ENCODE peak calls at places on chromosomes 11 and 22, in seven cellular contexts. P, Y, X, O, Q, J and W are unnamed samples.
A peak's percentile ranks its signal among the peaks of the same experiment; 100 is the strongest.

GRCh38 chr11:61890536-61891330 is 612 bp downstream of the FADS3 start:
- DNase-seq in J (no peak), Q (peak; percentile 71), P (peak; percentile 63), X (no peak), Y (peak; percentile 93), O (peak; percentile 57), W (peak; percentile 83)

GRCh38 chr11:75652936-75653335 is 15.9 kb downstream of the MAP6 start:
- DNase-seq in P (no peak), J (no peak), Y (no peak), O (no peak), X (no peak), Q (no peak), W (no peak)

GRCh38 chr11:75100314-75100713 is 3.6 kb upstream of the OR2AT4 start:
- DNase-seq in P (peak; percentile 74), J (no peak), X (no peak), O (peak; percentile 64), Q (no peak), Y (no peak), W (no peak)

GRCh38 chr11:27205269-27205668 is 157.7 kb downstream of the CCDC34 start:
- DNase-seq in P (no peak), O (no peak), Q (no peak), Y (no peak), J (no peak), X (no peak), W (no peak)

GRCh38 chr11:94768602-94769511 is 701 bp downstream of the AMOTL1 start:
- DNase-seq in Q (peak; percentile 63), O (no peak), P (peak; percentile 31), J (peak; percentile 57), Y (peak; percentile 86), X (no peak), W (peak; percentile 79)

GRCh38 chr11:6557063-6557462 is 46.4 kb downstream of the RRP8 start:
- DNase-seq in J (no peak), X (no peak), O (no peak), Y (no peak), P (no peak), Q (no peak), W (no peak)

GRCh38 chr22:50001388-50002231 is 11.0 kb downstream of the IL17REL start:
- DNase-seq in Q (peak; percentile 64), X (no peak), O (no peak), P (no peak), Y (peak; percentile 60), J (no peak), W (no peak)

GRCh38 chr22:50049299-50050195 is 8.6 kb downstream of the TTLL8 start:
- DNase-seq in Q (no peak), X (no peak), J (no peak), O (no peak), Y (peak; percentile 66), P (no peak), W (no peak)

GRCh38 chr11:69666261-69666660 is 8.9 kb downstream of the LTO1 start:
- DNase-seq in X (no peak), Q (no peak), Y (peak; percentile 64), O (no peak), J (no peak), P (no peak), W (peak; percentile 11)

GRCh38 chr11:72606362-72607100 is 67.7 kb downstream of the PDE2A start:
- DNase-seq in P (no peak), O (no peak), Q (no peak), Y (no peak), J (no peak), X (no peak), W (no peak)

GRCh38 chr11:17580271-17580670 is 33.2 kb downstream of the OTOG start:
- DNase-seq in P (no peak), Q (no peak), X (no peak), J (no peak), Y (no peak), O (no peak), W (no peak)

GRCh38 chr11:69888671-69889076 is 69.5 kb upstream of the FGF3 start:
- DNase-seq in O (peak; percentile 28), J (peak; percentile 83), P (peak; percentile 18), X (peak; percentile 28), Y (peak; percentile 81), Q (peak; percentile 83), W (peak; percentile 90)

GRCh38 chr11:78749243-78749730 is 174.6 kb upstream of the NARS2 start:
- DNase-seq in J (no peak), O (no peak), P (no peak), Q (no peak), X (no peak), Y (no peak), W (peak; percentile 58)

GRCh38 chr11:78666675-78667129 is 92.0 kb upstream of the NARS2 start:
- DNase-seq in X (no peak), P (no peak), Y (no peak), Q (no peak), O (no peak), J (no peak), W (no peak)

GRCh38 chr22:42364641-42365336 is 67.4 kb downstream of the NFAM1 start:
- DNase-seq in Q (no peak), Y (no peak), O (peak; percentile 9), X (no peak), J (no peak), P (no peak), W (peak; percentile 47)

GRCh38 chr11:86180860-86181259 is 63.7 kb upstream of the EED start:
- DNase-seq in P (no peak), J (no peak), Y (no peak), X (no peak), O (no peak), Q (no peak), W (no peak)

GRCh38 chr11:63595296-63595695 is 18.9 kb downstream of the PLAAT3 start:
- DNase-seq in X (no peak), J (no peak), O (peak; percentile 51), P (peak; percentile 11), Y (peak; percentile 41), Q (no peak), W (no peak)

GRCh38 chr11:134050541-134051383 is 18.1 kb upstream of the JAM3 start:
- DNase-seq in Q (peak; percentile 77), P (peak; percentile 35), Y (peak; percentile 93), X (peak; percentile 44), O (peak; percentile 24), J (peak; percentile 85), W (peak; percentile 96)

GRCh38 chr11:115226556-115226955 is 277.7 kb downstream of the CADM1 start:
- DNase-seq in X (no peak), Y (no peak), J (peak; percentile 3), P (peak; percentile 30), Q (peak; percentile 66), O (peak; percentile 90), W (no peak)

GRCh38 chr11:76669901-76670474 is 559 bp downstream of the LRRC32 start:
- DNase-seq in X (no peak), Y (peak; percentile 88), J (no peak), P (peak; percentile 21), O (peak; percentile 87), Q (peak; percentile 46), W (no peak)

GRCh38 chr11:88175004-88175706 is at the start of gene RAB38:
- DNase-seq in J (peak; percentile 47), X (no peak), O (peak; percentile 11), P (no peak), Q (peak; percentile 80), Y (peak; percentile 80), W (peak; percentile 6)

GRCh38 chr22:44931077-44931540 is 78.7 kb downstream of the PHF21B start:
- DNase-seq in Q (no peak), O (no peak), P (no peak), J (no peak), X (no peak), Y (no peak), W (peak; percentile 97)

GRCh38 chr11:115645631-115646271 is 141.5 kb upstream of the CADM1 start:
- DNase-seq in Q (peak; percentile 89), O (no peak), P (no peak), X (no peak), J (peak; percentile 35), Y (no peak), W (peak; percentile 44)

GRCh38 chr11:130074736-130075135 is 5.0 kb downstream of the APLP2 start:
- DNase-seq in P (no peak), Q (no peak), O (no peak), J (no peak), X (no peak), Y (no peak), W (no peak)

GRCh38 chr11:67027943-67028542 is 5.1 kb downstream of the SYT12 start:
- DNase-seq in Y (no peak), P (no peak), X (no peak), O (no peak), J (no peak), Q (no peak), W (no peak)

GRCh38 chr11:79461144-79461543 is 20.3 kb upstream of the TENM4 start:
- DNase-seq in J (peak; percentile 42), Q (peak; percentile 64), Y (no peak), O (no peak), P (no peak), X (no peak), W (peak; percentile 18)

GRCh38 chr11:128341280-128341679 is 246.1 kb downstream of the ETS1 start:
- DNase-seq in Q (no peak), P (no peak), Y (no peak), J (no peak), X (no peak), O (no peak), W (no peak)

GRCh38 chr22:36781656-36782627 is 6.0 kb upstream of the IFT27 start:
- DNase-seq in J (peak; percentile 93), O (peak; percentile 79), Y (peak; percentile 94), X (peak; percentile 68), P (peak; percentile 88), Q (peak; percentile 82), W (peak; percentile 86)

GRCh38 chr11:75096456-75097172 is at the start of gene OR2AT4:
- DNase-seq in O (no peak), Y (no peak), Q (no peak), X (no peak), P (no peak), J (no peak), W (no peak)

GRCh38 chr11:28315440-28315839 is 207.3 kb downstream of the METTL15 start:
- DNase-seq in X (no peak), J (no peak), Y (no peak), P (no peak), O (no peak), Q (no peak), W (no peak)